ENCODE peak calls at places on chromosomes 13 and 19, in ten cellular contexts. S is upper lobe of left lung, T is endothelial cell of umbilical vein, A is HCT116, H is sigmoid colon, J is breast epithelium, Y is suprapubic skin, R is spleen, B is transverse colon, U is K562. P is an unnamed sample.
A peak's percentile ranks its signal among the peaks of the same experiment; 100 is the strongest.

GRCh38 chr13:99335603-99336002 is 28.4 kb upstream of the GPR183 start:
- DNase-seq in U (no peak), B (no peak), A (no peak), H (no peak), S (no peak), T (no peak), Y (no peak), R (no peak), J (no peak), P (no peak)

GRCh38 chr19:55526216-55527196 is 10.4 kb downstream of the SBK2 start:
- DNase-seq in S (peak; percentile 84), J (peak; percentile 78), T (peak; percentile 59), Y (no peak), R (no peak), H (no peak), B (peak; percentile 80), U (no peak), A (no peak), P (peak; percentile 93)

GRCh38 chr13:45879666-45880065 is 28.1 kb upstream of the SIAH3 start:
- DNase-seq in Y (no peak), T (peak; percentile 17), J (peak; percentile 53), S (no peak), R (no peak), H (no peak), U (peak; percentile 21), A (peak; percentile 56), B (peak; percentile 10), P (peak; percentile 48)

GRCh38 chr13:27678306-27679040 is 56.8 kb downstream of the POLR1D start:
- DNase-seq in J (no peak), B (no peak), R (no peak), T (no peak), S (no peak), U (peak; percentile 58), Y (no peak), H (no peak), A (no peak), P (peak; percentile 60)

GRCh38 chr13:113001251-113002140 is 32.5 kb downstream of the MCF2L start:
- DNase-seq in S (peak; percentile 84), R (no peak), J (peak; percentile 67), H (no peak), B (peak; percentile 41), Y (no peak), A (no peak), U (no peak), T (no peak), P (peak; percentile 68)

GRCh38 chr13:28357846-28358496 is 137.0 kb downstream of the FLT1 start:
- DNase-seq in J (no peak), S (no peak), R (no peak), T (peak; percentile 73), B (no peak), H (no peak), Y (no peak), U (no peak), A (no peak), P (no peak)

GRCh38 chr19:17348700-17349099 is 11.3 kb downstream of the GTPBP3 start:
- DNase-seq in R (peak; percentile 85), H (peak; percentile 81), A (no peak), S (no peak), J (no peak), U (no peak), T (peak; percentile 92), B (no peak), Y (no peak), P (no peak)

GRCh38 chr13:82615043-82615442 is 1267.2 kb downstream of the SLITRK1 start:
- DNase-seq in S (no peak), R (no peak), T (no peak), J (no peak), Y (no peak), H (no peak), B (no peak), A (no peak), U (no peak), P (no peak)

GRCh38 chr19:29785955-29786589 is 25.7 kb upstream of the CCNE1 start:
- DNase-seq in J (no peak), U (peak; percentile 16), S (no peak), H (no peak), R (no peak), B (no peak), A (peak; percentile 6), T (no peak), Y (no peak), P (no peak)

GRCh38 chr13:27770809-27771208 is 21.5 kb upstream of the GSX1 start:
- DNase-seq in B (peak; percentile 36), S (no peak), Y (no peak), H (no peak), A (peak; percentile 31), U (peak; percentile 26), T (peak; percentile 17), J (no peak), R (no peak), P (no peak)

GRCh38 chr13:48975101-48975925 is at the start of gene FNDC3A:
- DNase-seq in H (peak; percentile 76), R (peak; percentile 96), Y (peak; percentile 81), T (peak; percentile 69), B (peak; percentile 49), S (no peak), J (peak; percentile 72), A (peak; percentile 29), U (peak; percentile 48), P (peak; percentile 41)

GRCh38 chr13:34567558-34567957 is 374.5 kb upstream of the NBEA start:
- DNase-seq in B (no peak), R (no peak), A (no peak), S (no peak), T (no peak), Y (no peak), H (no peak), J (no peak), U (no peak), P (no peak)

GRCh38 chr13:110001622-110002275 is 215.4 kb upstream of the IRS2 start:
- DNase-seq in T (no peak), A (no peak), R (no peak), H (no peak), U (no peak), S (no peak), J (no peak), B (no peak), Y (no peak), P (no peak)

GRCh38 chr19:2613507-2614295 is 88.8 kb downstream of the GNG7 start:
- DNase-seq in H (peak; percentile 73), J (no peak), A (no peak), S (peak; percentile 73), U (peak; percentile 52), T (peak; percentile 23), R (peak; percentile 91), Y (no peak), B (peak; percentile 50), P (peak; percentile 60)

GRCh38 chr13:21583496-21583895 is 20.5 kb downstream of the MICU2 start:
- DNase-seq in T (peak; percentile 96), A (no peak), U (no peak), B (no peak), S (no peak), J (no peak), R (no peak), H (no peak), Y (no peak), P (no peak)

GRCh38 chr19:45638930-45639729 is at the start of gene EML2:
- DNase-seq in S (peak; percentile 91), J (peak; percentile 57), Y (peak; percentile 84), T (peak; percentile 33), B (peak; percentile 80), H (no peak), U (peak; percentile 80), R (peak; percentile 93), A (no peak), P (peak; percentile 71)
- TF ChIP-seq POLR2A in S (no peak), J (no peak), Y (no peak), T (no peak), B (peak; percentile 41), H (no peak), U (peak; percentile 71), R (no peak), A (no peak), P (no peak)

DNA sequence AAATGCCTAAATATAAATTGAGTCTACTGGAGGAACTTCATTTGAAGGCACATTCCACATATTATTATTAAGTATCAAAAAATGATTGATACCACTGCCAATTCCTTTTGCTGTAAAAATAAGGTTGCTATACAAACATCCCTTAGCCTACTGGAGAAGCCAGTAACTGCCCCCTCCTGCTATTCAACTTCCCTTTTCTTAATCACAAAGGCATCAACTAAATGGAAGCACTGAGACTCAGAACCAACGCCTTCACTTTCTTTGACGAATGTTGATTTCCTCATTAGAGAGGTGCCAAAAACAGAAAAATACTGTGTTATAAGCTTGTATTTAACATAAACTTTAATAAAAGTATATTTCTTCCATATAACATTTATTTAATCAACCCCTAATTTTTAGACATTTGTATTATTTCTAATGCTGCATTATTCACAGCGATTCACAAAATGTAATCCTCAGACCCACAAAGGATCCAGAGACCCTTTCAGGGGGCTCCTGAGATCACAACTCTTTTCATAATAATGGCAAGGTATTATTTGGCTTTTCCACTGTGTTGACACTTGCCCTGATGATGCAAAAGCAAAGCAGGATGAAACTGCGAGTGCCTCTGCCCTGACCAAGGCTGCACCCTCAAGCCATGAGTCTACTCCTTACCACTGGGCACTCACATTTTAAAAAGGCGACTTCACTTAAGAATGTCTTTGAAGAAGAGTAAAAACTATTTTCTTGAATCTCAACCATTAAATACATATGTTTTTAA is 11.6 kb downstream of the ELF1 start:
- DNase-seq in Y (no peak), T (no peak), R (no peak), B (no peak), J (no peak), U (peak; percentile 52), H (no peak), A (no peak), S (no peak), P (no peak)
- H3K4me3 ChIP-seq in Y (no peak overlapping the region), T (no peak overlapping the region), R (no peak overlapping the region), B (no peak overlapping the region), J (no peak overlapping the region), U (peak overlapping the region; percentile 11), H (no peak overlapping the region), A (no peak overlapping the region), S (no peak overlapping the region), P (no peak overlapping the region)

DNA sequence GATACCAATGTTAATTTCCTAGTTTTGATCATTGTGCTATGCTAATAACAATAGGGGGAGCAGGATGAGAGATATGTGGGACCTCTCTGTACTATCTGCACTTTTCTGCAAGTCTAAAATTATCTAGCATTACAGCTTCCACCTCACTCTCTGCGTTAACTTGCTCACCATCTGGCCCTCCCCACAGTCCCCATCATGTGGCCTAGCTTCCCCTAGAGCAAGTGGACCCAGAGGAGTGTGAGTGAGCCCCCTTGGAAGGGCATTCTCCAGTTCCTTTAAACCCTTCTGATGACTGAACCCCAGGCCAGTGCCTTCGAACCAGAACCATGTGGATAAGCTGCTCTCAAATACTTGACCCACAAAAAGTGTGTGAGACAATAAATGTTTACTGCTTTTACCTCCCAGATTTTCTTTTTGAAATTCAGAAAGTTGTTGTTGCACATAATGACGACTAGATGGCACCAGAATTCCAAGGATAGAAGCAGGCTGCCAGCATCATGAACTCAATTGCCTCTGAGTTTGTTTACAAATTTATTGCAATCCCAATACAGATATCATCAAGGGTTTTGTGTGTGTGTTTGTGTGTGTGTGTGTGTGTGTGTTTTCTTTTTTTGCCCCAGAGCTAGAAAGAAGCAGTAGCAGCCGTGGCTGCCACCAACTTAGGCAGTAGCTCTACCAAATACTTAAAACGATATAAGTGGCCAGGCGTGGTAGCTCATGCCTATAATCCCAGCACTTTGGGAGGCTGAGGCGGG is 49.0 kb upstream of the ZNF780A start:
- DNase-seq in R (no peak), A (peak; percentile 48), J (no peak), H (no peak), B (no peak), S (no peak), U (peak; percentile 56), T (peak; percentile 50), Y (no peak), P (no peak)
- TF ChIP-seq POLR2AphosphoS5 in R (no peak), A (no peak), J (no peak), H (no peak), B (no peak), S (no peak), U (no peak), T (no peak), Y (no peak), P (no peak)

GRCh38 chr19:1273263-1274041 is 1.9 kb upstream of the FAM174C start:
- DNase-seq in A (no peak), H (no peak), J (no peak), U (peak; percentile 39), B (no peak), S (peak; percentile 75), R (peak; percentile 79), Y (no peak), T (no peak), P (no peak)
- TF ChIP-seq POLR2A in A (no peak), H (no peak), J (no peak), U (peak; percentile 60), B (no peak), S (no peak), R (no peak), Y (no peak), T (peak; percentile 26), P (no peak)

P was measured in stomach.